ENCODE peak calls at places on chromosome 22, in four cellular contexts. J, M, H and I are unnamed samples.

GRCh38 chr22:23268139-23268712 is 87.9 kb downstream of the BCR start:
- DNase-seq in J (no peak), H (no peak), M (no peak), I (no peak)

GRCh38 chr22:38724176-38724575 is 18.4 kb downstream of the GTPBP1 start:
- DNase-seq in J (no peak), H (no peak), M (no peak), I (no peak)

GRCh38 chr22:42621505-42622002 is 6.9 kb upstream of the POLDIP3 start:
- DNase-seq in M (peak; percentile 64), J (peak; percentile 71), H (peak; percentile 47), I (peak; percentile 91)

GRCh38 chr22:18055619-18056160 is 22.1 kb upstream of the PEX26 start:
- DNase-seq in H (no peak), J (no peak), M (no peak), I (no peak)

GRCh38 chr22:47561766-47562165 is 799.3 kb downstream of the TBC1D22A start:
- DNase-seq in H (no peak), J (no peak), M (no peak), I (no peak)

GRCh38 chr22:22158207-22158816 is 86.3 kb upstream of the VPREB1 start:
- DNase-seq in M (no peak), J (peak; percentile 40), H (no peak), I (no peak)

GRCh38 chr22:42145175-42145574 is 14.6 kb upstream of the CYP2D6 start:
- DNase-seq in H (no peak), M (no peak), J (no peak), I (no peak)

GRCh38 chr22:50112151-50113118 is 22.6 kb downstream of the MOV10L1 start:
- DNase-seq in J (no peak), M (no peak), H (no peak), I (no peak)

GRCh38 chr22:29782061-29782845 is 15.1 kb downstream of the UQCR10 start:
- DNase-seq in J (no peak), H (peak; percentile 50), M (no peak), I (no peak)

GRCh38 chr22:24975813-24976341 is 23.4 kb downstream of the KIAA1671 start:
- DNase-seq in M (no peak), J (no peak), H (no peak), I (no peak)

GRCh38 chr22:41028841-41029240 is 63.6 kb upstream of the EP300 start:
- DNase-seq in M (peak; percentile 31), J (no peak), H (peak; percentile 64), I (no peak)

GRCh38 chr22:45448431-45448830 is 34.9 kb downstream of the RIBC2 start:
- DNase-seq in J (no peak), H (no peak), M (no peak), I (no peak)

GRCh38 chr22:45451988-45452387 is 38.5 kb downstream of the RIBC2 start:
- DNase-seq in J (no peak), H (no peak), M (no peak), I (no peak)

GRCh38 chr22:45450101-45450785 is 36.8 kb downstream of the RIBC2 start:
- DNase-seq in H (no peak), J (no peak), M (no peak), I (no peak)

GRCh38 chr22:45452565-45453449 is 39.3 kb downstream of the RIBC2 start:
- DNase-seq in M (no peak), H (no peak), J (no peak), I (no peak)

GRCh38 chr22:45450931-45451651 is 37.6 kb downstream of the RIBC2 start:
- DNase-seq in H (no peak), M (no peak), J (no peak), I (no peak)
- TF ChIP-seq USF2 in H (no peak), M (no peak), J (no peak), I (no peak)

GRCh38 chr22:32714458-32715250 is 86.9 kb upstream of the TIMP3 start:
- DNase-seq in J (no peak), H (no peak), M (no peak), I (no peak)

GRCh38 chr22:32710896-32711295 is 90.6 kb upstream of the TIMP3 start:
- DNase-seq in J (no peak), M (no peak), H (no peak), I (no peak)

GRCh38 chr22:32717337-32718240 is 83.9 kb upstream of the TIMP3 start:
- DNase-seq in J (no peak), M (no peak), H (no peak), I (no peak)

GRCh38 chr22:32712644-32713355 is 88.7 kb upstream of the TIMP3 start:
- DNase-seq in J (no peak), H (no peak), M (no peak), I (no peak)

DNA sequence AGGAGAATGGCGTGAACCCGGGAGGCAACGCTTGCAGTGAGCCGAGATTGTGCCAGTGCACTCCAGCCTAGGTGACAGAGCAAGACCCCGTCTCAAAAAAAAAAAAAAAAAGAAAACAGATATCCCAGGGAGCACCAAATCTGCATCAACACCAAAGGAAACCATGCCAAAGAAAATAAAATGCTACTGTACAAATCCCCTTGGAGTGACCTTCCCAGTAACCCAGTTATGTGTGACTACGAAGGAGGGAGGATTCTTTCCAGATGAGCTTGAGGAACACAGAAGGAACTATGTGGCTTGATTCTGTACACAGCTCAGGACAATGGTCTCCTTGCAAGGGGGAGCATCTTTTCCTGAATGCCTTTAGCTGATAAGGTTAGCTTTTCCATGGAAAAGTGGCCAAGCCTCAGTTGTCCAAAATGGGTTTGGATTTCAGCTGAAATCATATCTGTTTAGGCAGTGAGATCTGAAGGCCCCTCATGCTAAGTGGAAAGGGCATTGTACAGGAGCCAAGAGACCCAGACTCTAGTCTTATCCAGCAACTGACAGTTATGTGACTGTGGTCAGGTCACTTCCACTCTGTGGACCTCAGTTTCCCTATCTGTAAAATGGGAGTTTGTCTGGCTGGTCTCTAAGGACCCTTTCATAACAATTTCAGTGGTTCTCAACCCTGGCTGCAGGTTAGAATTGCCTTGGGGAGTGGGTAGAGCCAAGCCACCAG is 87.6 kb upstream of the TIMP3 start:
- DNase-seq in M (no peak), H (no peak), J (no peak), I (no peak)
- TF ChIP-seq HMGXB4 in M (no peak), H (no peak), J (no peak), I (no peak)

GRCh38 chr22:20079745-20080444 is at the start of gene DGCR8:
- DNase-seq in J (peak; percentile 100), M (peak; percentile 91), H (peak; percentile 86), I (peak; percentile 89)
- TF ChIP-seq USF2 in J (no peak), M (no peak), H (no peak), I (no peak)

GRCh38 chr22:19290400-19291217 is 910 bp downstream of the CLTCL1 start:
- DNase-seq in J (peak; percentile 42), M (no peak), H (peak; percentile 10), I (peak; percentile 20)
- TF ChIP-seq HMGXB4 in J (no peak), M (no peak), H (no peak), I (no peak)